ENCODE peak calls at places on chromosomes 2 and 18, in seven cellular contexts. S is endothelial cell of umbilical vein, X is IMR-90, H is neural progenitor cell, C is AG04450, B is PC-9, E is heart left ventricle. P is an unnamed sample.

GRCh38 chr2:148909114-148909513 is 34.1 kb downstream of the KIF5C start:
- DNase-seq in H (no peak), X (peak; percentile 3), S (no peak), C (no peak), E (no peak), B (peak; percentile 2), P (no peak)

GRCh38 chr2:120383631-120384477 is 37.9 kb downstream of the INHBB start:
- DNase-seq in H (no peak), C (no peak), B (no peak), S (no peak), X (no peak), E (no peak), P (no peak)

GRCh38 chr18:31487251-31488015 is 10.5 kb upstream of the DSG2 start:
- DNase-seq in B (peak; percentile 26), E (no peak), X (peak; percentile 88), S (no peak), C (no peak), H (no peak), P (peak; percentile 94)

GRCh38 chr2:3738454-3738853 is 35.1 kb downstream of the DCDC2C start:
- DNase-seq in E (no peak), C (no peak), H (peak; percentile 72), X (peak; percentile 54), S (no peak), B (no peak), P (no peak)

GRCh38 chr2:98507940-98508689 is 63.5 kb downstream of the INPP4A start:
- DNase-seq in X (no peak), C (no peak), H (no peak), S (no peak), E (peak; percentile 68), B (no peak), P (no peak)

GRCh38 chr2:145829931-145830330 is 1310.0 kb upstream of the ZEB2 start:
- DNase-seq in E (no peak), X (no peak), S (no peak), C (no peak), B (no peak), H (no peak), P (no peak)

GRCh38 chr2:48515588-48515987 is 14.4 kb upstream of the STON1 start:
- DNase-seq in S (no peak), C (no peak), X (no peak), B (no peak), H (no peak), E (no peak), P (no peak)

GRCh38 chr2:65436825-65437221 is 4.4 kb upstream of the SPRED2 start:
- DNase-seq in C (no peak), S (no peak), H (peak; percentile 65), X (no peak), B (no peak), E (no peak), P (no peak)

GRCh38 chr2:238237441-238237840 is 2.4 kb downstream of the HES6 start:
- DNase-seq in S (no peak), H (no peak), B (no peak), C (no peak), X (no peak), E (no peak), P (no peak)

GRCh38 chr2:48414980-48415764 is 114.8 kb upstream of the STON1 start:
- DNase-seq in X (no peak), E (no peak), S (no peak), H (peak; percentile 17), C (peak; percentile 1), B (no peak), P (no peak)

GRCh38 chr2:223725494-223725893 is 111.9 kb downstream of the AP1S3 start:
- DNase-seq in E (peak; percentile 86), C (peak; percentile 88), X (peak; percentile 99), S (peak; percentile 98), B (peak; percentile 94), H (peak; percentile 78), P (peak; percentile 62)

GRCh38 chr2:121809607-121810006 is 54.2 kb downstream of the TSN start:
- DNase-seq in H (no peak), X (no peak), C (no peak), B (no peak), S (no peak), E (no peak), P (no peak)

GRCh38 chr18:59353079-59353680 is 5.9 kb downstream of the LMAN1 start:
- DNase-seq in E (no peak), C (no peak), H (no peak), S (no peak), B (no peak), X (no peak), P (no peak)

GRCh38 chr2:126837926-126838717 is 60.6 kb upstream of the TEX51 start:
- DNase-seq in E (no peak), B (no peak), S (no peak), C (no peak), H (no peak), X (no peak), P (no peak)

GRCh38 chr2:234324151-234324550 is 172.7 kb downstream of the ARL4C start:
- DNase-seq in B (no peak), S (no peak), H (no peak), X (no peak), C (no peak), E (no peak), P (no peak)

GRCh38 chr2:232839680-232840079 is 30.4 kb upstream of the SNORC start:
- DNase-seq in C (no peak), E (peak; percentile 62), S (peak; percentile 79), B (no peak), X (no peak), H (no peak), P (no peak)

GRCh38 chr2:45743531-45744391 is 92.3 kb downstream of the PRKCE start:
- DNase-seq in C (peak; percentile 63), H (no peak), S (peak; percentile 50), E (peak; percentile 68), B (no peak), X (peak; percentile 82), P (no peak)

GRCh38 chr2:28513097-28513496 is 17.2 kb downstream of the PLB1 start:
- DNase-seq in E (no peak), C (no peak), H (no peak), S (no peak), X (no peak), B (no peak), P (no peak)

GRCh38 chr2:28516430-28516829 is 20.6 kb downstream of the PLB1 start:
- DNase-seq in C (no peak), X (no peak), B (no peak), H (no peak), S (no peak), E (no peak), P (no peak)

GRCh38 chr2:28515176-28515751 is 19.4 kb downstream of the PLB1 start:
- DNase-seq in C (no peak), S (no peak), B (no peak), E (no peak), H (no peak), X (no peak), P (no peak)

GRCh38 chr2:28512607-28512965 is 16.7 kb downstream of the PLB1 start:
- DNase-seq in E (no peak), S (no peak), C (no peak), X (no peak), H (no peak), B (no peak), P (no peak)

GRCh38 chr2:28516950-28517349 is 21.1 kb downstream of the PLB1 start:
- DNase-seq in E (no peak), H (no peak), C (no peak), X (no peak), S (no peak), B (no peak), P (no peak)
- H3K27ac ChIP-seq in E (no peak overlapping the region), H (no peak overlapping the region), C (no peak overlapping the region), X (no peak overlapping the region), S (no peak overlapping the region), B (no peak overlapping the region), P (no peak overlapping the region)

DNA sequence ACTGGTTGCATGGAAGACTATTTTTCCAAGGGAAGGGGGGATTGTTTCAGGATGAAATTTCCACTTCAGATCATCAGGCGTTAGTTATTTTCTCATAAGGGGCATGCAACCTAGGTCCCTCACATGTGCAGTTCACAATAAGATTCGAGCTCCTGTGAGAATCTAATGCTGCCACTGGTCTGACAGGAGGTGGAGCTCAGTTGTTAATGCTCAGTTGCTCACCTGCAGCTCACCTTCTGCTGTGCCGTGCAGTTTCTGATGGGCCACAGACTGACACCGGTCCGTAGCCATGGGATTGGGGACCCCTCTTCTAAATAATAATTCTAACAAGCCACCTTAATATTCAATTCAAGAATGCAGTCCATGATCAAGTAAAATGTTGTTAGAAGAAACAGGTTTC is 34.9 kb downstream of the PLCL1 start:
- DNase-seq in E (no peak), C (no peak), S (no peak), X (no peak), H (no peak), B (no peak), P (no peak)
- H3K27ac ChIP-seq in E (no peak overlapping the region), C (no peak overlapping the region), S (no peak overlapping the region), X (no peak overlapping the region), H (no peak overlapping the region), B (no peak overlapping the region), P (no peak overlapping the region)

GRCh38 chr2:44364604-44365003 is 2.9 kb downstream of the CAMKMT start:
- DNase-seq in H (no peak), C (no peak), B (no peak), E (no peak), S (no peak), X (no peak), P (no peak)

GRCh38 chr2:44371445-44371844 is 9.7 kb downstream of the CAMKMT start:
- DNase-seq in C (no peak), B (no peak), S (no peak), X (no peak), H (no peak), E (no peak), P (no peak)

GRCh38 chr2:44367591-44367990 is 5.8 kb downstream of the CAMKMT start:
- DNase-seq in B (no peak), X (no peak), H (no peak), C (no peak), E (no peak), S (no peak), P (no peak)

DNA sequence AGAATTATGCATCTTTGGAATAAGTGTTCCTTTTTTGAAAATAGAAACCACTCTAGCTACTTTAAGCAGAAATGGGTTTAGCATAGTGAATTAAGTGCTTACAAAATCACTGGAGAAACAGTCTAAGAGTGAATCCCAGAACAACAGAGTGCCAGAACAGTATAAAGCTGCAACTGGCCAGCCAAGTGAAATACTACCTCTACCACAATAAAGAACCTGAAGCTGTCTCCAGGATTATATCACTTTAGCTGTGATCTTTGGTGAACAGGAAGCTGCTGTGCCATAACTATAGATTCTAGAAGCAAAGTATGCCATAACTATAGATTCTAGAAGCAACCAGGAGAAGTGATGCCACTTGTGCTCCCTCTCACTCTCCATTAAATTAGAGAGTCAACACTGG is 7.6 kb downstream of the CAMKMT start:
- DNase-seq in E (no peak), S (no peak), X (no peak), B (no peak), H (no peak), C (no peak), P (no peak)
- H3K27ac ChIP-seq in E (no peak overlapping the region), S (no peak overlapping the region), X (no peak overlapping the region), B (no peak overlapping the region), H (no peak overlapping the region), C (no peak overlapping the region), P (no peak overlapping the region)

DNA sequence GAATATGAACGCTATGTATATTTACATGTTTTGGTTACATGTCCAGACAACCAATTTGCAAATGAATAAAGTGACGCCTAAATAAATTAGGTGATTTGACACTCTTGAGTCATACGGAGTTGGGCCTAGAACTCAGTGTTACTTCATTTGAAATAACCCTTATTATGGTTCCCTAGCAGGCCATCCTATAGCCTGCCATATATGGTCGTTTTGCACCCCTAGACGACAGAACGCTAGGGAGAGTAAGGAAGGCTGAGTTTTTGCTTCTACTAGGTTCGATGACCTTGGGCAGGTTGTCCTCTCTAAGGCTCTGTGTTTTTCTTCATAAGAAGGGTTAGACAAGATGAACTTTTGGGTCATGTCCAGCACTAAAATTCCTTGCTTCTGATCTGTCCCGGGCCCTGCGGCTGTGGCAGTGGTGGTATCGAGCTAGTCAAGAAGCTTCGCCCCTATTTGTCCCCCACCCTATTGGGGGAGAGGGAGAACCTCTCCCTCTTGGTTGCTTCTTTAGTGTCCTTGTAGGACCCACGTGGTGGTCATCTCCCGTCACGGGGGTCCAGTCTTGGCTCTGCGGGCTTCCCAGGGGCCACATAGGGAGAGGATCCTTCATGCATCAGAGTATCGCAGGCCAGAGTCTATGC is 574 bp upstream of the EML4 start:
- DNase-seq in C (no peak), X (no peak), S (no peak), B (no peak), E (no peak), H (no peak), P (no peak)
- H3K27ac ChIP-seq in C (no peak overlapping the region), X (peak overlapping the region; percentile 36), S (no peak overlapping the region), B (no peak overlapping the region), E (peak overlapping the region; percentile 84), H (no peak overlapping the region), P (no peak overlapping the region)

P was measured in epithelial cell of prostate.